ENCODE peak calls at places on chromosomes 13 and 19, in seven cellular contexts. One of them, this sample, is unnamed.

GRCh38 chr13:47146136-47146535 is 249.3 kb upstream of the HTR2A start:
- DNase-seq in K562: no peak
- DNase-seq in HCT116: no peak
- DNase-seq in GM12878: no peak
- DNase-seq in H1: no peak
- DNase-seq in SK-N-SH: no peak
- DNase-seq in HepG2: no peak
- DNase-seq in this sample: no peak

GRCh38 chr19:33302974-33303790 is 848 bp upstream of the CEBPA start:
- DNase-seq in K562: peak
- DNase-seq in HCT116: no peak
- DNase-seq in GM12878: no peak
- DNase-seq in H1: peak
- DNase-seq in SK-N-SH: peak
- DNase-seq in HepG2: no peak
- DNase-seq in this sample: peak

GRCh38 chr13:45674908-45675307 is 27.2 kb upstream of the CBY2 start:
- DNase-seq in K562: no peak
- DNase-seq in HCT116: no peak
- DNase-seq in GM12878: no peak
- DNase-seq in H1: no peak
- DNase-seq in SK-N-SH: peak
- DNase-seq in HepG2: no peak
- DNase-seq in this sample: no peak

GRCh38 chr13:73465629-73465974 is 406.8 kb downstream of the KLF5 start:
- DNase-seq in K562: peak
- DNase-seq in HCT116: peak
- DNase-seq in GM12878: no peak
- DNase-seq in H1: no peak
- DNase-seq in SK-N-SH: no peak
- DNase-seq in HepG2: no peak
- DNase-seq in this sample: no peak

GRCh38 chr13:20231839-20232555 is at the start of gene GJB6:
- DNase-seq in K562: no peak
- DNase-seq in HCT116: no peak
- DNase-seq in GM12878: no peak
- DNase-seq in H1: peak
- DNase-seq in SK-N-SH: peak
- DNase-seq in HepG2: no peak
- DNase-seq in this sample: peak

GRCh38 chr13:31970237-31970930 is 61.2 kb upstream of the FRY start:
- DNase-seq in K562: no peak
- DNase-seq in HCT116: no peak
- DNase-seq in GM12878: no peak
- DNase-seq in H1: no peak
- DNase-seq in SK-N-SH: no peak
- DNase-seq in HepG2: no peak
- DNase-seq in this sample: no peak

GRCh38 chr13:92097337-92097903 is 699.0 kb downstream of the GPC5 start:
- DNase-seq in K562: no peak
- DNase-seq in HCT116: no peak
- DNase-seq in GM12878: no peak
- DNase-seq in H1: no peak
- DNase-seq in SK-N-SH: no peak
- DNase-seq in HepG2: no peak
- DNase-seq in this sample: no peak

GRCh38 chr19:48900477-48901452 is 653 bp downstream of the NUCB1 start:
- DNase-seq in K562: no peak
- DNase-seq in HCT116: no peak
- DNase-seq in GM12878: no peak
- DNase-seq in H1: no peak
- DNase-seq in SK-N-SH: peak
- DNase-seq in HepG2: peak
- DNase-seq in this sample: peak

GRCh38 chr13:57878291-57878690 is 246.7 kb downstream of the PCDH17 start:
- DNase-seq in K562: no peak
- DNase-seq in HCT116: no peak
- DNase-seq in GM12878: no peak
- DNase-seq in H1: no peak
- DNase-seq in SK-N-SH: no peak
- DNase-seq in HepG2: no peak
- DNase-seq in this sample: no peak

GRCh38 chr19:48194041-48194871 is 23.8 kb downstream of the ZSWIM9 start:
- DNase-seq in K562: no peak
- DNase-seq in HCT116: no peak
- DNase-seq in GM12878: no peak
- DNase-seq in H1: peak
- DNase-seq in SK-N-SH: peak
- DNase-seq in HepG2: peak
- DNase-seq in this sample: no peak

GRCh38 chr13:28340272-28340793 is 154.6 kb downstream of the FLT1 start:
- DNase-seq in K562: no peak
- DNase-seq in HCT116: no peak
- DNase-seq in GM12878: no peak
- DNase-seq in H1: no peak
- DNase-seq in SK-N-SH: no peak
- DNase-seq in HepG2: no peak
- DNase-seq in this sample: no peak

GRCh38 chr19:41001243-41001971 is 10.3 kb downstream of the CYP2B6 start:
- DNase-seq in K562: peak
- DNase-seq in HCT116: peak
- DNase-seq in GM12878: no peak
- DNase-seq in H1: no peak
- DNase-seq in SK-N-SH: no peak
- DNase-seq in HepG2: no peak
- DNase-seq in this sample: no peak

GRCh38 chr19:46824887-46825730 is 25.5 kb downstream of the AP2S1 start:
- DNase-seq in K562: no peak
- DNase-seq in HCT116: no peak
- DNase-seq in GM12878: no peak
- DNase-seq in H1: no peak
- DNase-seq in SK-N-SH: no peak
- DNase-seq in HepG2: no peak
- DNase-seq in this sample: no peak

GRCh38 chr19:45243144-45243732 is 2.0 kb downstream of the EXOC3L2 start:
- DNase-seq in K562: peak
- DNase-seq in HCT116: no peak
- DNase-seq in GM12878: no peak
- DNase-seq in H1: no peak
- DNase-seq in SK-N-SH: no peak
- DNase-seq in HepG2: no peak
- DNase-seq in this sample: no peak

GRCh38 chr19:13622727-13623126 is 116.4 kb upstream of the CACNA1A start:
- DNase-seq in K562: no peak
- DNase-seq in HCT116: no peak
- DNase-seq in GM12878: no peak
- DNase-seq in H1: no peak
- DNase-seq in SK-N-SH: no peak
- DNase-seq in HepG2: no peak
- DNase-seq in this sample: no peak

GRCh38 chr19:19528721-19529490 is at the start of gene YJEFN3:
- DNase-seq in K562: no peak
- DNase-seq in HCT116: no peak
- DNase-seq in GM12878: no peak
- DNase-seq in H1: no peak
- DNase-seq in SK-N-SH: peak
- DNase-seq in HepG2: no peak
- DNase-seq in this sample: no peak

GRCh38 chr19:43532571-43532961 is 422 bp upstream of the ZNF575 start:
- DNase-seq in K562: no peak
- DNase-seq in HCT116: peak
- DNase-seq in GM12878: no peak
- DNase-seq in H1: no peak
- DNase-seq in SK-N-SH: peak
- DNase-seq in HepG2: no peak
- DNase-seq in this sample: peak

GRCh38 chr13:113305208-113305607 is 8.2 kb downstream of the LAMP1 start:
- DNase-seq in K562: no peak
- DNase-seq in HCT116: no peak
- DNase-seq in GM12878: no peak
- DNase-seq in H1: no peak
- DNase-seq in SK-N-SH: no peak
- DNase-seq in HepG2: no peak
- DNase-seq in this sample: peak

GRCh38 chr13:97015661-97016350 is 21.5 kb upstream of the OXGR1 start:
- DNase-seq in K562: no peak
- DNase-seq in HCT116: no peak
- DNase-seq in GM12878: no peak
- DNase-seq in H1: no peak
- DNase-seq in SK-N-SH: no peak
- DNase-seq in HepG2: no peak
- DNase-seq in this sample: no peak

GRCh38 chr19:48795855-48796142 is 15.0 kb downstream of the BCAT2 start:
- DNase-seq in K562: no peak
- DNase-seq in HCT116: no peak
- DNase-seq in GM12878: no peak
- DNase-seq in H1: no peak
- DNase-seq in SK-N-SH: no peak
- DNase-seq in HepG2: no peak
- DNase-seq in this sample: no peak

GRCh38 chr13:98775844-98776598 is 23.5 kb upstream of the SLC15A1 start:
- DNase-seq in K562: peak
- DNase-seq in HCT116: peak
- DNase-seq in GM12878: no peak
- DNase-seq in H1: no peak
- DNase-seq in SK-N-SH: no peak
- DNase-seq in HepG2: peak
- DNase-seq in this sample: no peak

GRCh38 chr19:17526922-17527321 is 15.5 kb downstream of the PGLS start:
- DNase-seq in K562: no peak
- DNase-seq in HCT116: no peak
- DNase-seq in GM12878: peak
- DNase-seq in H1: no peak
- DNase-seq in SK-N-SH: no peak
- DNase-seq in HepG2: no peak
- DNase-seq in this sample: no peak
- TF ChIP-seq JUND in K562: no peak
- TF ChIP-seq JUND in HCT116: no peak
- TF ChIP-seq JUND in GM12878: no peak
- TF ChIP-seq JUND in H1: no peak
- TF ChIP-seq JUND in SK-N-SH: no peak
- TF ChIP-seq JUND in HepG2: no peak
- TF ChIP-seq JUND in this sample: no peak

GRCh38 chr13:40053401-40053800 is 397.9 kb downstream of the COG6 start:
- DNase-seq in K562: no peak
- DNase-seq in HCT116: no peak
- DNase-seq in GM12878: no peak
- DNase-seq in H1: no peak
- DNase-seq in SK-N-SH: no peak
- DNase-seq in HepG2: no peak
- DNase-seq in this sample: no peak
- TF ChIP-seq JUND in K562: no peak
- TF ChIP-seq JUND in HCT116: no peak
- TF ChIP-seq JUND in GM12878: no peak
- TF ChIP-seq JUND in H1: no peak
- TF ChIP-seq JUND in SK-N-SH: no peak
- TF ChIP-seq JUND in HepG2: no peak
- TF ChIP-seq JUND in this sample: no peak

GRCh38 chr13:30816733-30817132 is 81.4 kb downstream of the ALOX5AP start:
- DNase-seq in K562: no peak
- DNase-seq in HCT116: no peak
- DNase-seq in GM12878: no peak
- DNase-seq in H1: no peak
- DNase-seq in SK-N-SH: no peak
- DNase-seq in HepG2: no peak
- DNase-seq in this sample: no peak

GRCh38 chr13:30821421-30821820 is 84.7 kb upstream of the MEDAG start:
- DNase-seq in K562: no peak
- DNase-seq in HCT116: no peak
- DNase-seq in GM12878: no peak
- DNase-seq in H1: no peak
- DNase-seq in SK-N-SH: no peak
- DNase-seq in HepG2: no peak
- DNase-seq in this sample: no peak

GRCh38 chr13:30819136-30819875 is 84.0 kb downstream of the ALOX5AP start:
- DNase-seq in K562: no peak
- DNase-seq in HCT116: no peak
- DNase-seq in GM12878: no peak
- DNase-seq in H1: no peak
- DNase-seq in SK-N-SH: no peak
- DNase-seq in HepG2: peak
- DNase-seq in this sample: no peak

DNA sequence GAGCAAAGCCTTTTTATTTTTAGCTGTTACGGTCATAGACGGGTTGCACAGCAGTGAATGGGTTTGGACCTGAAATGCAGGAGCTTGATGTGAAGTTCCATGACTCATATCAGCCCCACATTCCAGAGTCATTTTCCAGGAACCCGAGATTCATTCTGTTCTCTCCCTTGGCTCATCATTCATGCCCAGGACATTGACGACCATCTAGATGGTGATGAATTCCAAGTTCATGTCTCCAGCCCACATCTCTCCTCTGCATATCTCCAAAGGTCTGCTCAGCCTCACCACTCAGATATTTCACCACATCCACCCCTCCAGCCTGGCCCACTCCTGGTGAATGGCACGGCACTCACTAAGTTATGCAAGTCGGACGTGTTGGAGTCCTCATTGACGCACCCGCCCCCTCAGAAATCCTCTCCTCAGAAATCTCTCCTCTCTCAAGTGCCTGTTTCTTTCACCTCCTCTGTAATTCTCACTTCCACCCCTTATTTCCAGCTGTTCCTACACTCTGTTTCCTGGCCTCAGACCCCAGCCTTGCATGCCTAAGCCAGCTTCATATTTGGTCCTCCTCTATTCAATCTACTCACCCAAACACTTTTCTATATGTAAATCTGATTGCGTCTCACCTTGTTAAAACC is 83.1 kb downstream of the ALOX5AP start:
- DNase-seq in K562: no peak
- DNase-seq in HCT116: no peak
- DNase-seq in GM12878: no peak
- DNase-seq in H1: no peak
- DNase-seq in SK-N-SH: no peak
- DNase-seq in HepG2: no peak
- DNase-seq in this sample: no peak
- TF ChIP-seq JUND in K562: no peak
- TF ChIP-seq JUND in HCT116: no peak
- TF ChIP-seq JUND in GM12878: no peak
- TF ChIP-seq JUND in H1: no peak
- TF ChIP-seq JUND in SK-N-SH: peak
- TF ChIP-seq JUND in HepG2: no peak
- TF ChIP-seq JUND in this sample: no peak

GRCh38 chr13:108980237-108980636 is 350.8 kb downstream of the MYO16 start:
- DNase-seq in K562: no peak
- DNase-seq in HCT116: no peak
- DNase-seq in GM12878: no peak
- DNase-seq in H1: no peak
- DNase-seq in SK-N-SH: no peak
- DNase-seq in HepG2: no peak
- DNase-seq in this sample: no peak
- TF ChIP-seq JUND in K562: no peak
- TF ChIP-seq JUND in HCT116: no peak
- TF ChIP-seq JUND in GM12878: no peak
- TF ChIP-seq JUND in H1: no peak
- TF ChIP-seq JUND in SK-N-SH: no peak
- TF ChIP-seq JUND in HepG2: no peak
- TF ChIP-seq JUND in this sample: no peak

GRCh38 chr19:29671393-29672076 is 6.3 kb downstream of the PLEKHF1 start:
- DNase-seq in K562: peak
- DNase-seq in HCT116: no peak
- DNase-seq in GM12878: peak
- DNase-seq in H1: no peak
- DNase-seq in SK-N-SH: no peak
- DNase-seq in HepG2: peak
- DNase-seq in this sample: peak
- TF ChIP-seq JUND in K562: peak
- TF ChIP-seq JUND in HCT116: no peak
- TF ChIP-seq JUND in GM12878: no peak
- TF ChIP-seq JUND in H1: no peak
- TF ChIP-seq JUND in SK-N-SH: no peak
- TF ChIP-seq JUND in HepG2: no peak
- TF ChIP-seq JUND in this sample: peak

GRCh38 chr13:89584058-89584457 is 1763.4 kb upstream of the MIR17HG start:
- DNase-seq in K562: no peak
- DNase-seq in HCT116: no peak
- DNase-seq in GM12878: no peak
- DNase-seq in H1: no peak
- DNase-seq in SK-N-SH: peak
- DNase-seq in HepG2: no peak
- DNase-seq in this sample: no peak
- TF ChIP-seq JUND in K562: no peak
- TF ChIP-seq JUND in HCT116: no peak
- TF ChIP-seq JUND in GM12878: no peak
- TF ChIP-seq JUND in H1: no peak
- TF ChIP-seq JUND in SK-N-SH: no peak
- TF ChIP-seq JUND in HepG2: no peak
- TF ChIP-seq JUND in this sample: no peak

This sample was measured in T47D.